ENCODE peak calls at places on chromosomes 2 and 18, in eight cellular contexts. Q is HS-5; N is GM12864; Y is AG09319; U is astrocyte; K is stimulated activated CD4-positive, alpha-beta T cell treated with anti-CD3 and anti-CD28 coated beads, TNF-alpha, amount 100 ng/mL, for 1 hour; Z is ELR; H is ureter. P is an unnamed sample.

GRCh38 chr2:10382313-10383061 is 65.6 kb downstream of the ODC1 start:
- DNase-seq in Q (no peak), N (no peak), Z (no peak), U (no peak), H (no peak), Y (no peak), K (no peak), P (no peak)

GRCh38 chr2:127423476-127423840 is 5.2 kb downstream of the PROC start:
- DNase-seq in N (no peak), U (no peak), H (no peak), Z (no peak), Y (no peak), Q (no peak), K (no peak), P (no peak)

GRCh38 chr2:212733273-212733672 is 194.7 kb upstream of the ERBB4 start:
- DNase-seq in Q (no peak), H (no peak), N (no peak), K (no peak), Y (no peak), U (no peak), Z (no peak), P (no peak)

GRCh38 chr2:149817206-149817605 is 229.6 kb upstream of the MMADHC start:
- DNase-seq in Z (no peak), N (no peak), Q (no peak), U (peak), Y (no peak), H (no peak), K (no peak), P (no peak)

GRCh38 chr2:100877555-100877954 is 57.6 kb downstream of the NPAS2 start:
- DNase-seq in U (peak), H (no peak), N (no peak), Z (peak), K (no peak), Y (no peak), Q (peak), P (no peak)

GRCh38 chr2:235594041-235594440 is 100.2 kb downstream of the AGAP1 start:
- DNase-seq in Z (peak), Y (peak), Q (peak), H (no peak), N (no peak), U (peak), K (no peak), P (no peak)

GRCh38 chr2:201127570-201127969 is 11.6 kb downstream of the CFLAR start:
- DNase-seq in U (peak), H (no peak), Q (peak), Y (peak), N (no peak), Z (peak), K (no peak), P (peak)

GRCh38 chr2:232421189-232421785 is 14.6 kb downstream of the ALPG start:
- DNase-seq in N (no peak), H (no peak), Q (no peak), Z (no peak), Y (no peak), K (no peak), U (no peak), P (no peak)

GRCh38 chr18:36176739-36177138 is 10.6 kb upstream of the MOCOS start:
- DNase-seq in H (no peak), Q (peak), Z (peak), K (no peak), U (peak), Y (no peak), N (no peak), P (no peak)

GRCh38 chr2:15506231-15506819 is 54.8 kb downstream of the NBAS start:
- DNase-seq in U (peak), Q (no peak), N (no peak), Y (no peak), K (no peak), Z (no peak), H (no peak), P (no peak)

GRCh38 chr2:150767924-150768801 is 280.7 kb upstream of the RND3 start:
- DNase-seq in N (no peak), Y (no peak), Z (no peak), H (no peak), U (no peak), Q (no peak), K (no peak), P (no peak)

GRCh38 chr2:157430266-157430665 is 13.6 kb downstream of the CYTIP start:
- DNase-seq in N (no peak), H (no peak), Y (no peak), K (no peak), Q (no peak), U (no peak), Z (no peak), P (no peak)

GRCh38 chr18:13415736-13416135 is 197.2 kb downstream of the LDLRAD4 start:
- DNase-seq in U (no peak), K (no peak), H (no peak), Q (no peak), Z (no peak), N (no peak), Y (no peak), P (no peak)

GRCh38 chr2:2812648-2813047 is 481.6 kb upstream of the MYT1L start:
- DNase-seq in Q (no peak), Z (no peak), U (no peak), H (no peak), K (no peak), N (no peak), Y (no peak), P (no peak)

GRCh38 chr18:34773378-34773777 is 63.3 kb downstream of the DTNA start:
- DNase-seq in Y (no peak), Z (peak), N (no peak), Q (no peak), K (no peak), U (peak), H (no peak), P (no peak)

GRCh38 chr2:95383635-95384027 is 18.9 kb upstream of the FAHD2A start:
- DNase-seq in N (no peak), Q (no peak), Y (no peak), H (peak), U (no peak), K (no peak), Z (no peak), P (no peak)

GRCh38 chr2:98572676-98573075 is 35.6 kb downstream of the COA5 start:
- DNase-seq in Z (no peak), Y (no peak), Q (no peak), K (no peak), N (no peak), H (no peak), U (peak), P (no peak)

GRCh38 chr2:197297772-197298318 is 12.7 kb downstream of the ANKRD44 start:
- DNase-seq in Z (no peak), U (no peak), N (no peak), K (no peak), H (no peak), Q (no peak), Y (no peak), P (no peak)

GRCh38 chr18:48992791-48993555 is 42.2 kb upstream of the SMAD7 start:
- DNase-seq in Z (no peak), H (no peak), K (no peak), Q (no peak), Y (no peak), U (no peak), N (no peak), P (no peak)

GRCh38 chr2:109128048-109128465 is 948 bp upstream of the SH3RF3 start:
- DNase-seq in Z (peak), N (no peak), Q (peak), K (peak), U (peak), H (peak), Y (peak), P (peak)

GRCh38 chr2:240439698-240440151 is 4.3 kb downstream of the GPC1 start:
- DNase-seq in U (no peak), H (no peak), Q (no peak), K (no peak), N (no peak), Z (no peak), Y (no peak), P (no peak)

GRCh38 chr18:23099621-23100020 is 35.7 kb upstream of the CABLES1 start:
- DNase-seq in H (peak), Z (peak), K (no peak), Q (no peak), Y (no peak), N (no peak), U (no peak), P (no peak)

GRCh38 chr2:88737385-88737784 is 45.9 kb downstream of the RPIA start:
- DNase-seq in H (no peak), K (no peak), Y (no peak), Z (peak), Q (peak), U (peak), N (no peak), P (no peak)

GRCh38 chr2:29063646-29064372 is 10.5 kb downstream of the PCARE start:
- DNase-seq in Y (peak), Q (no peak), Z (no peak), U (peak), K (no peak), N (no peak), H (no peak), P (no peak)

GRCh38 chr18:48345596-48345995 is 63.6 kb downstream of the ZBTB7C start:
- DNase-seq in Z (peak), N (no peak), Y (no peak), Q (no peak), K (no peak), H (no peak), U (no peak), P (no peak)

P was measured in hypothalamus.